ENCODE peak calls at places on chromosomes 7 and 10, in nine cellular contexts. One of them, this sample, is unnamed. For H3K4me1, the result is how much of the 10 kb centered on the place peaks cover.

GRCh38 chr10:104139221-104139620 is 17.2 kb downstream of the SFR1 start:
- DNase-seq in cardiac muscle cell: no peak
- DNase-seq in BE2C: no peak
- DNase-seq in uterus: no peak
- DNase-seq in body of pancreas: no peak
- DNase-seq in neural progenitor cell: peak
- DNase-seq in mammary epithelial cell: no peak
- DNase-seq in heart left ventricle: no peak
- DNase-seq in pancreas: no peak
- DNase-seq in this sample: no peak

GRCh38 chr7:1668486-1668931 is 1.6 kb upstream of the ELFN1 start:
- DNase-seq in uterus: no peak
- DNase-seq in heart left ventricle: peak
- DNase-seq in body of pancreas: no peak
- DNase-seq in cardiac muscle cell: no peak
- DNase-seq in neural progenitor cell: peak
- DNase-seq in pancreas: peak
- DNase-seq in mammary epithelial cell: no peak
- DNase-seq in BE2C: no peak
- DNase-seq in this sample: no peak

GRCh38 chr10:58300676-58301075 is 31.7 kb downstream of the CISD1 start:
- DNase-seq in BE2C: no peak
- DNase-seq in uterus: no peak
- DNase-seq in cardiac muscle cell: no peak
- DNase-seq in mammary epithelial cell: no peak
- DNase-seq in pancreas: no peak
- DNase-seq in heart left ventricle: no peak
- DNase-seq in neural progenitor cell: no peak
- DNase-seq in body of pancreas: no peak
- DNase-seq in this sample: no peak

GRCh38 chr10:5547684-5547933 is 22.8 kb downstream of the CALML3 start:
- DNase-seq in uterus: no peak
- DNase-seq in heart left ventricle: no peak
- DNase-seq in cardiac muscle cell: no peak
- DNase-seq in pancreas: no peak
- DNase-seq in neural progenitor cell: no peak
- DNase-seq in BE2C: no peak
- DNase-seq in mammary epithelial cell: no peak
- DNase-seq in body of pancreas: no peak
- DNase-seq in this sample: no peak

GRCh38 chr10:29063806-29064644 is 224.8 kb upstream of the LYZL1 start:
- DNase-seq in mammary epithelial cell: peak
- DNase-seq in uterus: no peak
- DNase-seq in neural progenitor cell: no peak
- DNase-seq in BE2C: no peak
- DNase-seq in heart left ventricle: no peak
- DNase-seq in pancreas: no peak
- DNase-seq in body of pancreas: no peak
- DNase-seq in cardiac muscle cell: peak
- DNase-seq in this sample: peak

GRCh38 chr10:117463545-117463920 is 79.0 kb upstream of the EMX2 start:
- DNase-seq in uterus: no peak
- DNase-seq in body of pancreas: no peak
- DNase-seq in pancreas: no peak
- DNase-seq in cardiac muscle cell: no peak
- DNase-seq in neural progenitor cell: no peak
- DNase-seq in BE2C: no peak
- DNase-seq in mammary epithelial cell: peak
- DNase-seq in heart left ventricle: no peak
- DNase-seq in this sample: no peak

GRCh38 chr7:23918856-23919255 is 208.8 kb downstream of the STK31 start:
- DNase-seq in cardiac muscle cell: peak
- DNase-seq in body of pancreas: no peak
- DNase-seq in pancreas: no peak
- DNase-seq in BE2C: no peak
- DNase-seq in mammary epithelial cell: peak
- DNase-seq in uterus: no peak
- DNase-seq in heart left ventricle: no peak
- DNase-seq in neural progenitor cell: no peak
- DNase-seq in this sample: peak

GRCh38 chr7:101595766-101596537 is 33.1 kb downstream of the MYL10 start:
- DNase-seq in uterus: no peak
- DNase-seq in pancreas: no peak
- DNase-seq in neural progenitor cell: no peak
- DNase-seq in mammary epithelial cell: no peak
- DNase-seq in BE2C: no peak
- DNase-seq in body of pancreas: no peak
- DNase-seq in cardiac muscle cell: no peak
- DNase-seq in heart left ventricle: no peak
- DNase-seq in this sample: no peak

GRCh38 chr7:130919316-130920103 is 185.5 kb upstream of the KLF14 start:
- DNase-seq in mammary epithelial cell: no peak
- DNase-seq in pancreas: no peak
- DNase-seq in cardiac muscle cell: no peak
- DNase-seq in heart left ventricle: no peak
- DNase-seq in neural progenitor cell: no peak
- DNase-seq in uterus: no peak
- DNase-seq in BE2C: no peak
- DNase-seq in body of pancreas: no peak
- DNase-seq in this sample: no peak

GRCh38 chr7:130920122-130920521 is 186.1 kb upstream of the KLF14 start:
- DNase-seq in BE2C: no peak
- DNase-seq in body of pancreas: no peak
- DNase-seq in pancreas: no peak
- DNase-seq in heart left ventricle: no peak
- DNase-seq in mammary epithelial cell: no peak
- DNase-seq in neural progenitor cell: no peak
- DNase-seq in cardiac muscle cell: no peak
- DNase-seq in uterus: no peak
- DNase-seq in this sample: no peak

GRCh38 chr7:130922206-130923112 is 188.5 kb upstream of the KLF14 start:
- DNase-seq in neural progenitor cell: no peak
- DNase-seq in BE2C: no peak
- DNase-seq in mammary epithelial cell: no peak
- DNase-seq in body of pancreas: no peak
- DNase-seq in cardiac muscle cell: no peak
- DNase-seq in uterus: no peak
- DNase-seq in pancreas: no peak
- DNase-seq in heart left ventricle: no peak
- DNase-seq in this sample: peak

GRCh38 chr7:130923930-130924329 is 189.9 kb upstream of the KLF14 start:
- DNase-seq in mammary epithelial cell: no peak
- DNase-seq in heart left ventricle: no peak
- DNase-seq in cardiac muscle cell: no peak
- DNase-seq in uterus: no peak
- DNase-seq in body of pancreas: no peak
- DNase-seq in pancreas: no peak
- DNase-seq in neural progenitor cell: no peak
- DNase-seq in BE2C: no peak
- DNase-seq in this sample: no peak

DNA sequence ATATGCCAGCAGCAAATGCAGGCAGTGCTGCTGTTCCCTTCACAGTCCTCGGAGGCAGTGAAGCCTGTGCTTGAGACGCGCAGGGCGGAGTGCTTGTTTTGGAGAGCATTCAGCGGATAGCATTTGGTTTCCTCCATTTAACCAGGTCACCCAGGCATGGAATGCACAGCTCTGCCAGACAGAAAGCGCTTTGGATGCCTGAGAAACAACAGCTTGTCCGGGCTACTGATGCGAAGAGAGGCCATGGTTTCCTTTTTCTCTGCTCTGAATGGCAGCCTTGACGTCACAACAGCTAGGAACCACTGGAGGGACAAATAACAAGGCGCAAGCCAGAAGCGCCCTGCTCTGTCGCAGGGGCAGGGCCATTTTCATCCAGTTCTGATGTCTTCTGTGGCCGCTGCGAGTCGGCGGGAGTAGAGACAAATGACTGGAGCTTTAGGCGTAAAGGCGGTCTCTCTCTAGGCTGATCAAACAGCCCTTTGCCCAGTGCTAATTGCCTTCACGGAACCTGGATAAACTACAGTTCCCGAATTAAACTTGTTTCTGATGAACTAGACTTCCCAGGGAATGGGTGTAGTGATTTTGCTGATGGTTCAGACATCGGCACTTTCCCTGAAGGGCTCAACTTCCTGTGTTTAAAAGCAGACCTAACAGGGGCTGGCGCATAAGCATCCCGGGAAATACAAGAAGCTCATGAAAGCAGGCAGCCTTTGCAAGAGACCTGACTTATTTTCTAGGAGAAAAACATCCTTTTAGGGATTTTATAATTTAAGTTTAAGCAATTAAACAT is 187.6 kb upstream of the KLF14 start:
- DNase-seq in cardiac muscle cell: peak
- DNase-seq in mammary epithelial cell: no peak
- DNase-seq in pancreas: no peak
- DNase-seq in neural progenitor cell: peak
- DNase-seq in heart left ventricle: peak
- DNase-seq in body of pancreas: peak
- DNase-seq in uterus: no peak
- DNase-seq in BE2C: peak
- DNase-seq in this sample: no peak
- H3K4me3 ChIP-seq in cardiac muscle cell: no peak
- H3K4me3 ChIP-seq in mammary epithelial cell: no peak
- H3K4me3 ChIP-seq in pancreas: peak
- H3K4me3 ChIP-seq in neural progenitor cell: no peak
- H3K4me3 ChIP-seq in heart left ventricle: peak
- H3K4me3 ChIP-seq in body of pancreas: no peak
- H3K4me3 ChIP-seq in uterus: peak
- H3K4me3 ChIP-seq in BE2C: peak
- H3K4me3 ChIP-seq in this sample: no peak

GRCh38 chr10:35822316-35822715 is 180.2 kb upstream of the FZD8 start:
- DNase-seq in uterus: peak
- DNase-seq in pancreas: peak
- DNase-seq in neural progenitor cell: peak
- DNase-seq in mammary epithelial cell: peak
- DNase-seq in body of pancreas: peak
- DNase-seq in cardiac muscle cell: peak
- DNase-seq in BE2C: peak
- DNase-seq in heart left ventricle: peak
- DNase-seq in this sample: peak
- TF ChIP-seq CTCF in uterus: no peak
- TF ChIP-seq CTCF in pancreas: no peak
- TF ChIP-seq CTCF in neural progenitor cell: peak
- TF ChIP-seq CTCF in mammary epithelial cell: peak
- TF ChIP-seq CTCF in body of pancreas: no peak
- TF ChIP-seq CTCF in cardiac muscle cell: peak
- TF ChIP-seq CTCF in BE2C: peak
- TF ChIP-seq CTCF in heart left ventricle: no peak
- TF ChIP-seq CTCF in this sample: peak

GRCh38 chr7:43071604-43072003 is 40.8 kb upstream of the HECW1 start:
- DNase-seq in body of pancreas: no peak
- DNase-seq in BE2C: peak
- DNase-seq in mammary epithelial cell: no peak
- DNase-seq in cardiac muscle cell: peak
- DNase-seq in neural progenitor cell: peak
- DNase-seq in heart left ventricle: no peak
- DNase-seq in uterus: no peak
- DNase-seq in pancreas: no peak
- DNase-seq in this sample: peak

GRCh38 chr7:43076606-43077005 is 35.8 kb upstream of the HECW1 start:
- DNase-seq in body of pancreas: no peak
- DNase-seq in heart left ventricle: no peak
- DNase-seq in cardiac muscle cell: no peak
- DNase-seq in BE2C: no peak
- DNase-seq in pancreas: no peak
- DNase-seq in uterus: no peak
- DNase-seq in mammary epithelial cell: no peak
- DNase-seq in neural progenitor cell: no peak
- DNase-seq in this sample: no peak

GRCh38 chr7:43077285-43077684 is 35.2 kb upstream of the HECW1 start:
- DNase-seq in neural progenitor cell: peak
- DNase-seq in uterus: no peak
- DNase-seq in heart left ventricle: no peak
- DNase-seq in cardiac muscle cell: no peak
- DNase-seq in body of pancreas: no peak
- DNase-seq in BE2C: no peak
- DNase-seq in pancreas: no peak
- DNase-seq in mammary epithelial cell: no peak
- DNase-seq in this sample: no peak

GRCh38 chr7:43076189-43076605 is 36.2 kb upstream of the HECW1 start:
- DNase-seq in uterus: no peak
- DNase-seq in pancreas: no peak
- DNase-seq in heart left ventricle: no peak
- DNase-seq in neural progenitor cell: no peak
- DNase-seq in mammary epithelial cell: peak
- DNase-seq in cardiac muscle cell: no peak
- DNase-seq in body of pancreas: no peak
- DNase-seq in BE2C: no peak
- DNase-seq in this sample: no peak

GRCh38 chr7:43072530-43072929 is 39.9 kb upstream of the HECW1 start:
- DNase-seq in mammary epithelial cell: no peak
- DNase-seq in pancreas: no peak
- DNase-seq in uterus: no peak
- DNase-seq in body of pancreas: no peak
- DNase-seq in heart left ventricle: no peak
- DNase-seq in neural progenitor cell: no peak
- DNase-seq in cardiac muscle cell: peak
- DNase-seq in BE2C: no peak
- DNase-seq in this sample: peak
- H3K4me1 ChIP-seq in mammary epithelial cell: under half
- H3K4me1 ChIP-seq in pancreas: under half
- H3K4me1 ChIP-seq in uterus: under half
- H3K4me1 ChIP-seq in body of pancreas: under half
- H3K4me1 ChIP-seq in heart left ventricle: under half
- H3K4me1 ChIP-seq in neural progenitor cell: under half
- H3K4me1 ChIP-seq in cardiac muscle cell: under half
- H3K4me1 ChIP-seq in BE2C: under half
- H3K4me1 ChIP-seq in this sample: under half

GRCh38 chr10:56623064-56623463 is 262.0 kb upstream of the ZWINT start:
- DNase-seq in uterus: no peak
- DNase-seq in BE2C: no peak
- DNase-seq in body of pancreas: no peak
- DNase-seq in pancreas: no peak
- DNase-seq in heart left ventricle: no peak
- DNase-seq in neural progenitor cell: no peak
- DNase-seq in cardiac muscle cell: no peak
- DNase-seq in mammary epithelial cell: no peak
- DNase-seq in this sample: no peak

GRCh38 chr10:56624082-56624481 is 263.0 kb upstream of the ZWINT start:
- DNase-seq in neural progenitor cell: no peak
- DNase-seq in heart left ventricle: no peak
- DNase-seq in cardiac muscle cell: no peak
- DNase-seq in body of pancreas: no peak
- DNase-seq in mammary epithelial cell: no peak
- DNase-seq in pancreas: no peak
- DNase-seq in uterus: no peak
- DNase-seq in BE2C: no peak
- DNase-seq in this sample: no peak

DNA sequence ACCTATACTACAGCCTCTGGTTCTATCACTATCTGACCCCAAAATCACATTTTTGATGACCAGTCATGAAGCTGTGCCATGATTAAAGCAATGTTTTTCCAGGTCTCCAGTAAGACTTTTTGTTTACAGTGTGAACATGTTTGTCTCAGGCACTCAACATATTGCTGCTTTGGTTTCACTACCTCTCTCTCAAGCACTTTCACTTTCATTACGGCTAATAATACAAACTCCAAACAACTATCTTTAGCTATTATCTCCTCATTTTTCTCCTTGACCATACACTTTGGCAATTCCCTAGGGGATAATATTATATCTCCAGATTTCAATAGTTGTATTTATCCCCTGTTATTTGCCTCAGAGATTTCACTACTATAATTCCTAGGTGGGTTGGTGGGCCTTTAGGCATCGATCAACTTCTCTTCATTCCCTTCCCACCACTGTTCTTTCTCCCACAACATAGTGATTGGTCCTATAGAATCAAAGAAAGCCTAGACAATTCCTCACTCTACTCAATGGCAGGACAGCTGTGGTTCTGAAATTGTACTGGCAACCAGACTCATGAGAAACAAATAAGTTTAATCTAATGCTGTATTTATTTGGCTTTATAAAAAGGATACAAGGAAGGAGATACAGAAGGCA is 261.4 kb upstream of the ZWINT start:
- DNase-seq in body of pancreas: no peak
- DNase-seq in cardiac muscle cell: no peak
- DNase-seq in pancreas: no peak
- DNase-seq in uterus: no peak
- DNase-seq in heart left ventricle: no peak
- DNase-seq in neural progenitor cell: no peak
- DNase-seq in BE2C: no peak
- DNase-seq in mammary epithelial cell: no peak
- DNase-seq in this sample: no peak
- H3K4me3 ChIP-seq in body of pancreas: no peak
- H3K4me3 ChIP-seq in cardiac muscle cell: no peak
- H3K4me3 ChIP-seq in pancreas: peak
- H3K4me3 ChIP-seq in uterus: peak
- H3K4me3 ChIP-seq in heart left ventricle: no peak
- H3K4me3 ChIP-seq in neural progenitor cell: no peak
- H3K4me3 ChIP-seq in BE2C: no peak
- H3K4me3 ChIP-seq in mammary epithelial cell: no peak
- H3K4me3 ChIP-seq in this sample: no peak